ENCODE peak calls at places on chromosomes 12 and 14, in eight cellular contexts. J is vagina, U is tibial nerve, B is pancreas, I is heart left ventricle, A is upper lobe of right lung, X is psoas muscle, G is suprapubic skin. V is an unnamed sample.

GRCh38 chr14:68082698-68083291 is 263.2 kb downstream of the RAD51B start:
- DNase-seq in U (no peak), A (no peak), B (no peak), X (no peak), I (no peak), G (no peak), J (no peak), V (no peak)

GRCh38 chr14:101196051-101196450 is 292.5 kb upstream of the RTL1 start:
- DNase-seq in U (no peak), X (no peak), J (peak; percentile 64), G (no peak), I (no peak), A (no peak), B (no peak), V (peak; percentile 16)

GRCh38 chr12:63897931-63898330 is 53.4 kb downstream of the SRGAP1 start:
- DNase-seq in U (no peak), B (no peak), J (peak; percentile 13), X (no peak), A (no peak), G (no peak), I (no peak), V (no peak)

GRCh38 chr14:104746951-104747481 is 5.9 kb upstream of the SIVA1 start:
- DNase-seq in J (no peak), A (no peak), U (no peak), B (peak; percentile 54), G (no peak), I (peak; percentile 63), X (peak; percentile 60), V (no peak)

GRCh38 chr12:49367381-49368239 is at the start of gene SPATS2:
- DNase-seq in G (peak; percentile 96), A (peak; percentile 97), I (no peak), J (no peak), X (peak; percentile 96), B (peak; percentile 94), U (peak; percentile 86), V (peak; percentile 92)

GRCh38 chr12:100862600-100863149 is 68.1 kb downstream of the ANO4 start:
- DNase-seq in A (no peak), B (no peak), I (no peak), J (no peak), U (no peak), G (no peak), X (no peak), V (no peak)

GRCh38 chr12:5442251-5443006 is 10.5 kb downstream of the NTF3 start:
- DNase-seq in I (no peak), A (no peak), J (no peak), U (no peak), G (no peak), X (no peak), B (no peak), V (no peak)

GRCh38 chr12:92030618-92031017 is 115.0 kb downstream of the BTG1 start:
- DNase-seq in U (peak; percentile 57), G (no peak), A (no peak), I (no peak), J (no peak), X (no peak), B (no peak), V (no peak)

GRCh38 chr12:132812631-132813305 is 15.9 kb downstream of the GOLGA3 start:
- DNase-seq in G (no peak), X (no peak), J (no peak), B (no peak), I (no peak), A (no peak), U (no peak), V (no peak)

GRCh38 chr14:38958589-38958988 is 144.4 kb downstream of the SEC23A start:
- DNase-seq in U (no peak), A (no peak), X (no peak), I (no peak), J (no peak), G (no peak), B (no peak), V (no peak)

GRCh38 chr12:52037248-52037861 is 13.9 kb upstream of the NR4A1 start:
- DNase-seq in X (peak; percentile 84), B (peak; percentile 85), I (peak; percentile 70), U (no peak), A (peak; percentile 76), G (peak; percentile 94), J (peak; percentile 92), V (no peak)

GRCh38 chr14:64701660-64702059 is 2.6 kb upstream of the PLEKHG3 start:
- DNase-seq in U (no peak), I (no peak), A (no peak), J (no peak), G (no peak), X (no peak), B (no peak), V (no peak)

GRCh38 chr14:33916663-33917565 is 34.0 kb downstream of the EGLN3 start:
- DNase-seq in J (no peak), I (no peak), A (no peak), X (no peak), U (no peak), G (no peak), B (no peak), V (no peak)

GRCh38 chr14:76812093-76812421 is 625 bp downstream of the ANGEL1 start:
- DNase-seq in A (no peak), U (no peak), I (no peak), X (no peak), B (no peak), J (no peak), G (no peak), V (no peak)

GRCh38 chr14:55097894-55098560 is 31.0 kb upstream of the LGALS3 start:
- DNase-seq in G (peak; percentile 69), A (no peak), J (no peak), X (no peak), U (peak; percentile 72), I (no peak), B (no peak), V (no peak)

GRCh38 chr12:63419119-63419518 is 249.2 kb downstream of the DPY19L2 start:
- DNase-seq in U (no peak), G (no peak), B (no peak), J (no peak), X (no peak), I (no peak), A (no peak), V (no peak)

GRCh38 chr12:115377781-115378180 is 693.8 kb upstream of the TBX3 start:
- DNase-seq in B (no peak), A (no peak), X (no peak), U (no peak), J (no peak), I (no peak), G (no peak), V (no peak)

GRCh38 chr12:115375188-115375991 is 691.4 kb upstream of the TBX3 start:
- DNase-seq in J (no peak), B (no peak), U (no peak), I (no peak), G (no peak), X (no peak), A (no peak), V (no peak)

GRCh38 chr12:115377230-115377629 is 693.3 kb upstream of the TBX3 start:
- DNase-seq in I (no peak), X (no peak), G (no peak), A (no peak), J (no peak), U (no peak), B (no peak), V (no peak)

GRCh38 chr12:115371711-115372110 is 687.7 kb upstream of the TBX3 start:
- DNase-seq in G (no peak), B (no peak), U (no peak), X (no peak), A (no peak), J (no peak), I (no peak), V (no peak)

DNA sequence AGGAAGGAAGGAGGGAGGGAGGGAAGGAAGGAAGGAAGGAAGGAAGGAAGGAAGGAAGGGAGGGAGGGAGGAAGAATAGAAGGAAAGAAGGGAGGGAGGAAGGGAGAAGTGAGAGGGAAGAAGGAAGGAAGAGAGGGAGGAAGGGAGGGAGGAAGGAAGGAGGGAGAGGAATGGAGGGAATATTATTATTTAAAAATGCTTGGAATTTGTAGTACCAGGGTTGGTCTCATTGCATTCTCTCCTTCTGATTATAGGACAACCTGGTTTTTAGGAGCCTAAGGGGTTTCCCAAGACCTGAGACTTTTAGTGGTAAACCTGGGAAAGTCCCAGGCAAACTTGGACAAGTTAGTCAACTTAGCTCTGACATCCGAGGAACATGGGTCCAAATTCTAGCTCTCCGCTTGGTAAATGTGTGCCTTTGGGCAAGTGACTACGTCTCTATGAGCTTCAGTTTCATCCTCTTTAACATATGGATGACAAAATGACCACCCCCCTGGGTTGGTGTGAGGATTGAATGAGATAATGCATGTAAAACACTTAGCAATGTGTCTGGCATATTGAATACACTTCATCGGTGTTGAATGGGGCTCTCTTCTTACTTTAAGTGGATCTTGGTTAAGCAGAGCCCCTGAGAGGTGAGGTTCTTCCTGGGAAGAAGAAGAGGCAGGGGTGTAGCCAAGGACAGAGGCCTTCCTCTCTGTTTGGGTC is 690.7 kb upstream of the TBX3 start:
- DNase-seq in G (no peak), J (no peak), U (no peak), A (no peak), X (no peak), I (no peak), B (no peak), V (no peak)
- H3K4me3 ChIP-seq in G (no peak overlapping the region), J (no peak overlapping the region), U (no peak overlapping the region), A (no peak overlapping the region), X (no peak overlapping the region), I (no peak overlapping the region), B (no peak overlapping the region), V (no peak overlapping the region)

GRCh38 chr12:47787596-47788319 is 14.7 kb downstream of the SLC48A1 start:
- DNase-seq in X (no peak), I (no peak), B (peak; percentile 36), U (no peak), J (no peak), G (no peak), A (no peak), V (no peak)
- TF ChIP-seq CTCF in X (no peak), I (no peak), B (no peak), U (no peak), J (no peak), G (no peak), A (no peak), V (no peak)

DNA sequence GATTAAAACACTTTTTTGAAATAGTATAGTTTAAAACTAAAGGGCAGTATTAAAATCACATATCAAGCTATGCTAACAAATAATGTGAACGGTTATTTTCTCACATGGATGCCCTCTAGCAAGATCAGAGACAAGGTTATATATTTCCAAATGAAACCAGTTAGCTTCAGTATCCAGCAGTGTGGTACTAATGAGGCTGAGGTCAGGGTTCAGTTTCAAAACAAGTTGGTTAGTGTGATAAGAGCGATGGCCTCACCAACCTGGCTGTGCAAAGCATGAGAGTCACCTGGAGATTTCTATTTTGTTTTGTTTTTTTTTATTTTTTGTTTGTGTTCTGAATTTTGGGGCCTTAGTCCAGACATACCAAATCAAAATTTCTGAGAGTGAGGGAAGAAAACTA is 352.2 kb upstream of the KITLG start:
- DNase-seq in X (no peak), G (no peak), J (no peak), A (no peak), B (no peak), U (no peak), I (no peak), V (no peak)
- H3K27ac ChIP-seq in X (no peak overlapping the region), G (no peak overlapping the region), J (no peak overlapping the region), A (no peak overlapping the region), B (no peak overlapping the region), U (no peak overlapping the region), I (no peak overlapping the region), V (no peak overlapping the region)

DNA sequence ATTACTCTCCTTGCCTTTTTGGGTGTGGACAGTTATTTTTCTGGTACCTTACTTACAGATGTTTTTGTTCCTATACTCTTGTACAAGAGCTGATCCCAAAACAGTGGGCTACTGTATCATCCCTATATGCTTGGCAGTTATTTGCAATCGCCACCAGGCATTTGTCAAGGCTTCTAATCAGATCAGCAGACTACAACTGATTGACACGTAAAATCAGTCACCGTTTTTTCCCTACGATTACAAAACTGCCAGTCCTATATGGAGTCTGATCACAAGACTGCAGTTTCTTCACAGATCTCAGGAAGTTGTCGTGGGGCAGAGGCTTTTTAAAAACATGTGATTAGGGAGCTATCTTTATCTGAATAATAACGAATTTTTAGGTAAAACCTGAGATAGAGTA is 1.3 kb downstream of the LYSET start:
- DNase-seq in I (no peak), B (no peak), A (no peak), J (no peak), U (no peak), X (no peak), G (no peak), V (no peak)
- H3K4me3 ChIP-seq in I (no peak overlapping the region), B (no peak overlapping the region), A (peak overlapping the region; percentile 95), J (no peak overlapping the region), U (no peak overlapping the region), X (peak overlapping the region; percentile 89), G (peak overlapping the region; percentile 96), V (no peak overlapping the region)

V was measured in right atrium auricular region.